ENCODE peak calls at places on chromosomes 11 and 22, in five cellular contexts. J, R, A, I and P are unnamed samples.

GRCh38 chr22:39520874-39521857 is 804 bp downstream of the ATF4 start:
- DNase-seq in J (peak; percentile 51), R (no peak), A (peak; percentile 60), I (no peak), P (no peak)

GRCh38 chr22:27965547-27965946 is 46.5 kb upstream of the PITPNB start:
- DNase-seq in J (no peak), R (no peak), A (no peak), I (no peak), P (no peak)

GRCh38 chr11:75147875-75148263 is 3.0 kb upstream of the SLCO2B1 start:
- DNase-seq in J (peak; percentile 47), R (no peak), A (no peak), I (no peak), P (no peak)

GRCh38 chr11:117634756-117635593 is 162.0 kb downstream of the DSCAML1 start:
- DNase-seq in J (no peak), R (no peak), A (no peak), I (no peak), P (no peak)

GRCh38 chr22:19085233-19086043 is 36.8 kb downstream of the DGCR2 start:
- DNase-seq in J (no peak), R (no peak), A (peak; percentile 46), I (no peak), P (no peak)

GRCh38 chr11:111449158-111449557 is 63.0 kb downstream of the BTG4 start:
- DNase-seq in J (no peak), R (no peak), A (no peak), I (no peak), P (no peak)

GRCh38 chr11:45485070-45485716 is 180.2 kb downstream of the CHST1 start:
- DNase-seq in J (no peak), R (no peak), A (no peak), I (no peak), P (peak; percentile 23)

GRCh38 chr22:37388538-37388937 is 38.7 kb downstream of the ELFN2 start:
- DNase-seq in J (no peak), R (no peak), A (no peak), I (no peak), P (no peak)

GRCh38 chr22:19057539-19057938 is 64.7 kb downstream of the DGCR2 start:
- DNase-seq in J (no peak), R (no peak), A (no peak), I (no peak), P (no peak)

GRCh38 chr11:102451693-102452460 is 688 bp downstream of the TMEM123 start:
- DNase-seq in J (peak; percentile 81), R (peak; percentile 37), A (peak; percentile 77), I (peak; percentile 7), P (no peak)

GRCh38 chr11:93608280-93608862 is 53.1 kb upstream of the CEP295 start:
- DNase-seq in J (no peak), R (no peak), A (no peak), I (no peak), P (no peak)

GRCh38 chr11:34342008-34342533 is 15.7 kb downstream of the ABTB2 start:
- DNase-seq in J (no peak), R (no peak), A (no peak), I (peak; percentile 91), P (no peak)

GRCh38 chr11:123551085-123551484 is 103.3 kb downstream of the SCN3B start:
- DNase-seq in J (no peak), R (no peak), A (no peak), I (no peak), P (no peak)

GRCh38 chr22:25420925-25421904 is 143.3 kb upstream of the GRK3 start:
- DNase-seq in J (no peak), R (no peak), A (no peak), I (no peak), P (no peak)

GRCh38 chr11:289706-290620 is 1.0 kb downstream of the PGGHG start:
- DNase-seq in J (no peak), R (no peak), A (no peak), I (no peak), P (no peak)

GRCh38 chr22:50305658-50306566 is 1.5 kb downstream of the PLXNB2 start:
- DNase-seq in J (peak; percentile 35), R (peak; percentile 84), A (peak; percentile 94), I (no peak), P (peak; percentile 47)

GRCh38 chr11:579830-580601 is 3.7 kb downstream of the PHRF1 start:
- DNase-seq in J (no peak), R (no peak), A (no peak), I (no peak), P (no peak)

GRCh38 chr11:4641501-4641900 is 2.3 kb upstream of the OR51E1 start:
- DNase-seq in J (no peak), R (no peak), A (no peak), I (no peak), P (no peak)

GRCh38 chr11:68882391-68882790 is 21.2 kb downstream of the MRPL21 start:
- DNase-seq in J (no peak), R (no peak), A (no peak), I (no peak), P (no peak)

GRCh38 chr22:38201371-38201717 is 450 bp upstream of the MAFF start:
- DNase-seq in J (no peak), R (no peak), A (no peak), I (no peak), P (no peak)

GRCh38 chr11:112834277-112834755 is 126.9 kb upstream of the NCAM1 start:
- DNase-seq in J (peak; percentile 74), R (no peak), A (no peak), I (no peak), P (no peak)

GRCh38 chr11:113728814-113729213 is 22.7 kb upstream of the TMPRSS5 start:
- DNase-seq in J (no peak), R (no peak), A (no peak), I (no peak), P (no peak)

GRCh38 chr11:131391161-131391560 is 20.7 kb downstream of the NTM start:
- DNase-seq in J (no peak), R (no peak), A (no peak), I (no peak), P (no peak)

GRCh38 chr11:90556612-90557011 is 333.8 kb upstream of the CHORDC1 start:
- DNase-seq in J (no peak), R (no peak), A (no peak), I (no peak), P (no peak)

GRCh38 chr11:12245549-12245986 is 131.8 kb upstream of the PARVA start:
- DNase-seq in J (no peak), R (no peak), A (no peak), I (no peak), P (no peak)

GRCh38 chr11:132220464-132220863 is 850.0 kb downstream of the NTM start:
- DNase-seq in J (no peak), R (no peak), A (no peak), I (no peak), P (no peak)

GRCh38 chr22:37229805-37230672 is 14.0 kb downstream of the RAC2 start:
- DNase-seq in J (no peak), R (no peak), A (no peak), I (no peak), P (no peak)

GRCh38 chr11:72250661-72251465 is 6.9 kb upstream of the PHOX2A start:
- DNase-seq in J (no peak), R (no peak), A (no peak), I (no peak), P (no peak)

GRCh38 chr11:70667767-70668166 is 269.4 kb downstream of the CTTN start:
- DNase-seq in J (no peak), R (no peak), A (no peak), I (no peak), P (no peak)

GRCh38 chr11:102761646-102762238 is 18.7 kb downstream of the MMP10 start:
- DNase-seq in J (no peak), R (no peak), A (peak; percentile 39), I (no peak), P (no peak)

GRCh38 chr22:32901925-32902324 is 100.4 kb downstream of the TIMP3 start:
- DNase-seq in J (no peak), R (no peak), A (no peak), I (no peak), P (no peak)

GRCh38 chr22:18031670-18032454 is 7.5 kb upstream of the MICAL3 start:
- DNase-seq in J (no peak), R (no peak), A (peak; percentile 97), I (no peak), P (no peak)

GRCh38 chr22:41417622-41418390 is 28.8 kb downstream of the TOB2 start:
- DNase-seq in J (peak; percentile 98), R (no peak), A (no peak), I (no peak), P (no peak)

GRCh38 chr22:23898006-23898974 is 4.1 kb downstream of the MIF start:
- DNase-seq in J (peak; percentile 19), R (no peak), A (no peak), I (no peak), P (no peak)

GRCh38 chr11:118953265-118953664 is 2.8 kb upstream of the UPK2 start:
- DNase-seq in J (peak; percentile 46), R (no peak), A (no peak), I (no peak), P (peak; percentile 73)

GRCh38 chr11:27777013-27777412 is 76.8 kb upstream of the BDNF start:
- DNase-seq in J (no peak), R (no peak), A (peak; percentile 46), I (no peak), P (no peak)

GRCh38 chr11:96161271-96162089 is 181.5 kb downstream of the MAML2 start:
- DNase-seq in J (no peak), R (no peak), A (no peak), I (no peak), P (no peak)

GRCh38 chr11:46446343-46446751 is 54.8 kb upstream of the CHRM4 start:
- DNase-seq in J (no peak), R (no peak), A (no peak), I (no peak), P (no peak)

GRCh38 chr11:19793356-19793755 is 80.7 kb downstream of the NAV2 start:
- DNase-seq in J (no peak), R (no peak), A (no peak), I (no peak), P (no peak)